ENCODE peak calls at places on chromosomes 2 and 18, in ten cellular contexts. One of them, this sample, is unnamed. For H3K4me1, the result is how much of the 10 kb centered on the place peaks cover.

GRCh38 chr2:127175821-127176354 is 44.2 kb downstream of the CYP27C1 start:
- DNase-seq in upper lobe of right lung: no peak
- DNase-seq in psoas muscle: no peak
- DNase-seq in GM23338: no peak
- DNase-seq in neural progenitor cell: no peak
- DNase-seq in transverse colon: peak
- DNase-seq in HepG2: no peak
- DNase-seq in BE2C: no peak
- DNase-seq in uterus: peak
- DNase-seq in DND-41: no peak
- DNase-seq in this sample: no peak

GRCh38 chr18:3060667-3061580 is 48.0 kb upstream of the LPIN2 start:
- DNase-seq in upper lobe of right lung: no peak
- DNase-seq in psoas muscle: no peak
- DNase-seq in GM23338: no peak
- DNase-seq in neural progenitor cell: no peak
- DNase-seq in transverse colon: no peak
- DNase-seq in HepG2: peak
- DNase-seq in BE2C: no peak
- DNase-seq in uterus: peak
- DNase-seq in DND-41: peak
- DNase-seq in this sample: peak

GRCh38 chr2:60413069-60413818 is 140.2 kb downstream of the BCL11A start:
- DNase-seq in upper lobe of right lung: no peak
- DNase-seq in psoas muscle: no peak
- DNase-seq in GM23338: no peak
- DNase-seq in neural progenitor cell: no peak
- DNase-seq in transverse colon: no peak
- DNase-seq in HepG2: no peak
- DNase-seq in BE2C: peak
- DNase-seq in uterus: no peak
- DNase-seq in DND-41: no peak
- DNase-seq in this sample: no peak

GRCh38 chr2:203817147-203817546 is 50.4 kb upstream of the CTLA4 start:
- DNase-seq in upper lobe of right lung: no peak
- DNase-seq in psoas muscle: peak
- DNase-seq in GM23338: no peak
- DNase-seq in neural progenitor cell: no peak
- DNase-seq in transverse colon: no peak
- DNase-seq in HepG2: no peak
- DNase-seq in BE2C: no peak
- DNase-seq in uterus: no peak
- DNase-seq in DND-41: no peak
- DNase-seq in this sample: no peak

GRCh38 chr2:61018319-61018750 is 280 bp upstream of the PUS10 start:
- DNase-seq in upper lobe of right lung: no peak
- DNase-seq in psoas muscle: no peak
- DNase-seq in GM23338: no peak
- DNase-seq in neural progenitor cell: no peak
- DNase-seq in transverse colon: no peak
- DNase-seq in HepG2: no peak
- DNase-seq in BE2C: no peak
- DNase-seq in uterus: no peak
- DNase-seq in DND-41: no peak
- DNase-seq in this sample: no peak

GRCh38 chr18:568731-569130 is 11.4 kb upstream of the CETN1 start:
- DNase-seq in upper lobe of right lung: no peak
- DNase-seq in psoas muscle: no peak
- DNase-seq in GM23338: no peak
- DNase-seq in neural progenitor cell: no peak
- DNase-seq in transverse colon: no peak
- DNase-seq in HepG2: no peak
- DNase-seq in BE2C: no peak
- DNase-seq in uterus: no peak
- DNase-seq in DND-41: no peak
- DNase-seq in this sample: no peak

GRCh38 chr2:181954538-181954883 is 31.1 kb upstream of the PPP1R1C start:
- DNase-seq in upper lobe of right lung: no peak
- DNase-seq in psoas muscle: no peak
- DNase-seq in GM23338: no peak
- DNase-seq in neural progenitor cell: no peak
- DNase-seq in transverse colon: no peak
- DNase-seq in HepG2: no peak
- DNase-seq in BE2C: no peak
- DNase-seq in uterus: no peak
- DNase-seq in DND-41: no peak
- DNase-seq in this sample: no peak

GRCh38 chr2:8121826-8122505 is 559.9 kb upstream of the ID2 start:
- DNase-seq in upper lobe of right lung: no peak
- DNase-seq in psoas muscle: peak
- DNase-seq in GM23338: no peak
- DNase-seq in neural progenitor cell: no peak
- DNase-seq in transverse colon: no peak
- DNase-seq in HepG2: no peak
- DNase-seq in BE2C: no peak
- DNase-seq in uterus: no peak
- DNase-seq in DND-41: no peak
- DNase-seq in this sample: no peak

GRCh38 chr2:20962939-20963543 is 80.8 kb downstream of the APOB start:
- DNase-seq in upper lobe of right lung: peak
- DNase-seq in psoas muscle: peak
- DNase-seq in GM23338: peak
- DNase-seq in neural progenitor cell: peak
- DNase-seq in transverse colon: peak
- DNase-seq in HepG2: peak
- DNase-seq in BE2C: peak
- DNase-seq in uterus: peak
- DNase-seq in DND-41: peak
- DNase-seq in this sample: peak

GRCh38 chr2:29528891-29529520 is 392.4 kb downstream of the ALK start:
- DNase-seq in upper lobe of right lung: peak
- DNase-seq in psoas muscle: peak
- DNase-seq in GM23338: no peak
- DNase-seq in neural progenitor cell: no peak
- DNase-seq in transverse colon: peak
- DNase-seq in HepG2: no peak
- DNase-seq in BE2C: peak
- DNase-seq in uterus: no peak
- DNase-seq in DND-41: no peak
- DNase-seq in this sample: no peak

GRCh38 chr18:38481576-38481975 is 916.0 kb upstream of the CELF4 start:
- DNase-seq in upper lobe of right lung: no peak
- DNase-seq in psoas muscle: no peak
- DNase-seq in GM23338: no peak
- DNase-seq in neural progenitor cell: no peak
- DNase-seq in transverse colon: no peak
- DNase-seq in HepG2: no peak
- DNase-seq in BE2C: no peak
- DNase-seq in uterus: no peak
- DNase-seq in DND-41: peak
- DNase-seq in this sample: no peak

DNA sequence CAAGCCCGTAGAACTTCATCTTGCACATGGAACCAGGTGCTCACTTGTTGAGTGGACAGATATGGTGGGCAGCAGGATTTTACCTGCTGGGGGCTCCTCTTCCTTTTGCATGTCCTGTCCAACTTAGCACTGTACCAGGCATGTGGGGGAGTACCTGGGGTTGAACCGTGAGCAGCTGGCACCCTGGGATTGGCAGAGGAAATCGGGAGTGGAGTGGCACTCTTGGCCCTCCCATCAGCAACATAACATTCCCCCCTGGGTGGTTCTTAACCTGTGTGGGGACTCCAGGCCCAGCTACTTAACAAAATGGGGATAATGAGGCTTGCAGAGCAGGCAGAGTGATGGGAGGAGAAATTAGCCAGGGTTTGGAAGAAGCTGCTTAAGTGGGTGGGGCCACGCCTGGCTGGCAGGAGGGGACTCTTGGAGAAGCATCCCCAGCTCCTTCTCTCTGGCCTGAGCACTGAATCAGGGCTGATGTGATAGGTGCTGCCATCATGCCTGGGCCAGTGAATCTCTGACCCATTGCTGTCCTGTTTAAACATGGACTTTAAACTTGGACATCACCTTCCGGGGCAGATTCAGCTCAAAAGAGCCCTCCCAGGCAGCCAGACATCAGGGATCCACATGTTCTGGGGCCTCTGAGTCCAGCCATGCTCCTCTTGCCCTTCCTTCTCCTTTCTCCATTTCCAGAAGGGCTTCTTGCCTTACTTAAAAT is 15.5 kb downstream of the FOSL2 start:
- DNase-seq in upper lobe of right lung: peak
- DNase-seq in psoas muscle: no peak
- DNase-seq in GM23338: no peak
- DNase-seq in neural progenitor cell: no peak
- DNase-seq in transverse colon: no peak
- DNase-seq in HepG2: peak
- DNase-seq in BE2C: no peak
- DNase-seq in uterus: no peak
- DNase-seq in DND-41: no peak
- DNase-seq in this sample: no peak
- H3K4me1 ChIP-seq in upper lobe of right lung: half or more
- H3K4me1 ChIP-seq in psoas muscle: under half
- H3K4me1 ChIP-seq in GM23338: under half
- H3K4me1 ChIP-seq in neural progenitor cell: under half
- H3K4me1 ChIP-seq in transverse colon: half or more
- H3K4me1 ChIP-seq in HepG2: under half
- H3K4me1 ChIP-seq in BE2C: under half
- H3K4me1 ChIP-seq in uterus: under half
- H3K4me1 ChIP-seq in DND-41: under half
- H3K4me1 ChIP-seq in this sample: half or more

GRCh38 chr2:113034016-113034415 is 18.7 kb downstream of the IL36B start:
- DNase-seq in upper lobe of right lung: no peak
- DNase-seq in psoas muscle: no peak
- DNase-seq in GM23338: no peak
- DNase-seq in neural progenitor cell: no peak
- DNase-seq in transverse colon: no peak
- DNase-seq in HepG2: no peak
- DNase-seq in BE2C: no peak
- DNase-seq in uterus: no peak
- DNase-seq in DND-41: no peak
- DNase-seq in this sample: no peak
- H3K4me3 ChIP-seq in upper lobe of right lung: no peak
- H3K4me3 ChIP-seq in psoas muscle: no peak
- H3K4me3 ChIP-seq in GM23338: no peak
- H3K4me3 ChIP-seq in neural progenitor cell: no peak
- H3K4me3 ChIP-seq in transverse colon: no peak
- H3K4me3 ChIP-seq in HepG2: no peak
- H3K4me3 ChIP-seq in BE2C: no peak
- H3K4me3 ChIP-seq in uterus: no peak
- H3K4me3 ChIP-seq in DND-41: no peak
- H3K4me3 ChIP-seq in this sample: no peak

GRCh38 chr18:48942086-48942485 is 8.7 kb downstream of the SMAD7 start:
- DNase-seq in upper lobe of right lung: peak
- DNase-seq in psoas muscle: no peak
- DNase-seq in GM23338: no peak
- DNase-seq in neural progenitor cell: no peak
- DNase-seq in transverse colon: no peak
- DNase-seq in HepG2: no peak
- DNase-seq in BE2C: no peak
- DNase-seq in uterus: no peak
- DNase-seq in DND-41: no peak
- DNase-seq in this sample: no peak

GRCh38 chr18:48943736-48944527 is 6.8 kb downstream of the SMAD7 start:
- DNase-seq in upper lobe of right lung: peak
- DNase-seq in psoas muscle: no peak
- DNase-seq in GM23338: no peak
- DNase-seq in neural progenitor cell: no peak
- DNase-seq in transverse colon: peak
- DNase-seq in HepG2: no peak
- DNase-seq in BE2C: no peak
- DNase-seq in uterus: no peak
- DNase-seq in DND-41: peak
- DNase-seq in this sample: no peak

GRCh38 chr18:48943333-48943732 is 7.4 kb downstream of the SMAD7 start:
- DNase-seq in upper lobe of right lung: peak
- DNase-seq in psoas muscle: no peak
- DNase-seq in GM23338: no peak
- DNase-seq in neural progenitor cell: no peak
- DNase-seq in transverse colon: no peak
- DNase-seq in HepG2: no peak
- DNase-seq in BE2C: no peak
- DNase-seq in uterus: no peak
- DNase-seq in DND-41: no peak
- DNase-seq in this sample: no peak

GRCh38 chr18:48941672-48942071 is 9.1 kb downstream of the SMAD7 start:
- DNase-seq in upper lobe of right lung: peak
- DNase-seq in psoas muscle: no peak
- DNase-seq in GM23338: no peak
- DNase-seq in neural progenitor cell: no peak
- DNase-seq in transverse colon: no peak
- DNase-seq in HepG2: no peak
- DNase-seq in BE2C: no peak
- DNase-seq in uterus: no peak
- DNase-seq in DND-41: no peak
- DNase-seq in this sample: no peak

DNA sequence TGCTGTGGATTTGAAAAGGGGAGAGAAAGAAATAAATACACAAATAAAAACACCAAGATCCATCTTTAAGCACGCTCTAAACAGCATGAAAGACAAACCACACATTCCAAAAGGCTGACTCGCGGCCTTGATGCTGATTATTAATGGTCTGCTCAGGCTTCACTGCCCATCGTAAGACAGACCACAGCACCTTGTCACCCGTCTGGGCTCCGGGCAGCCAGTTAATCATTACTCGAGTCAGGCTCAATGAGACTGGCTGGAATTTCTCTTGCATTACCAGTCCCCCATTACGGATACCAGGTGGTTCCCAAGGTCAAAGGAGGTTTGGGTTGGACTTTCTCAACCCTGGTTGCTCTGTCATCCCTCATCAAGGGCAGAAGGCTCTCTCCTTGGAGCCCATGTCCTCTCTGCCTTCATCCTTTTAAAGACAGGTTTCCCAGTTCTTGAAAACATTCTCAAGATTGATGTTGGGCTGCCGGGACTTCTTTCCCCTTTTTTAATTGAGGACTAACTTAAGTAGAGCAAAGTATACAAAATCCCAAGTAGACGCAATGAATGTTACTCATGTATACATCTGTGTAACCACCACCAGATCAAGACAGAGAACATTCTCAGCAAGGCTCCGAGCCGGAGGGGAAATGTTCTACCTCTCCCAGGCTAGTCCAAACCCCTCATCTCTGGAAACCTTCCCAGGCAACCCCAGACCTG is 8.1 kb downstream of the SMAD7 start:
- DNase-seq in upper lobe of right lung: peak
- DNase-seq in psoas muscle: peak
- DNase-seq in GM23338: no peak
- DNase-seq in neural progenitor cell: no peak
- DNase-seq in transverse colon: no peak
- DNase-seq in HepG2: peak
- DNase-seq in BE2C: no peak
- DNase-seq in uterus: no peak
- DNase-seq in DND-41: no peak
- DNase-seq in this sample: no peak
- H3K4me1 ChIP-seq in upper lobe of right lung: half or more
- H3K4me1 ChIP-seq in psoas muscle: half or more
- H3K4me1 ChIP-seq in GM23338: half or more
- H3K4me1 ChIP-seq in neural progenitor cell: under half
- H3K4me1 ChIP-seq in transverse colon: half or more
- H3K4me1 ChIP-seq in HepG2: half or more
- H3K4me1 ChIP-seq in BE2C: under half
- H3K4me1 ChIP-seq in uterus: half or more
- H3K4me1 ChIP-seq in DND-41: half or more
- H3K4me1 ChIP-seq in this sample: half or more

GRCh38 chr2:230202430-230203109 is 17.2 kb downstream of the SP110 start:
- DNase-seq in upper lobe of right lung: no peak
- DNase-seq in psoas muscle: no peak
- DNase-seq in GM23338: no peak
- DNase-seq in neural progenitor cell: no peak
- DNase-seq in transverse colon: no peak
- DNase-seq in HepG2: no peak
- DNase-seq in BE2C: no peak
- DNase-seq in uterus: no peak
- DNase-seq in DND-41: no peak
- DNase-seq in this sample: no peak
- H3K4me3 ChIP-seq in upper lobe of right lung: no peak
- H3K4me3 ChIP-seq in psoas muscle: no peak
- H3K4me3 ChIP-seq in GM23338: no peak
- H3K4me3 ChIP-seq in neural progenitor cell: no peak
- H3K4me3 ChIP-seq in transverse colon: no peak
- H3K4me3 ChIP-seq in HepG2: no peak
- H3K4me3 ChIP-seq in BE2C: no peak
- H3K4me3 ChIP-seq in uterus: no peak
- H3K4me3 ChIP-seq in DND-41: no peak
- H3K4me3 ChIP-seq in this sample: no peak

This sample was measured in naive thymus-derived CD4-positive, alpha-beta T cell.